ENCODE peak calls at places on chromosome 9, in eight cellular contexts. K is K562, E is neural progenitor cell, S is psoas muscle, V is ovary, L is bronchial epithelial cell, I is spleen, B is mesendoderm. Z is an unnamed sample. For H3K36me3, the result is how much of the 10 kb centered on the place peaks cover.

GRCh38 chr9:112640311-112640710 is 77.6 kb downstream of the INIP start:
- DNase-seq in K (no peak), E (no peak), S (no peak), V (no peak), L (no peak), I (no peak), B (no peak), Z (no peak)

GRCh38 chr9:34430843-34431437 is 27.4 kb downstream of the FAM219A start:
- DNase-seq in K (peak), E (peak), S (peak), V (peak), L (peak), I (no peak), B (peak), Z (peak)

GRCh38 chr9:108217601-108218190 is 638.1 kb downstream of the ACTL7B start:
- DNase-seq in K (no peak), E (no peak), S (no peak), V (no peak), L (no peak), I (no peak), B (no peak), Z (no peak)

GRCh38 chr9:111362526-111362925 is 32.5 kb upstream of the OR2K2 start:
- DNase-seq in K (no peak), E (no peak), S (no peak), V (no peak), L (no peak), I (no peak), B (no peak), Z (no peak)

GRCh38 chr9:89441655-89441970 is 56.3 kb downstream of the SEMA4D start:
- DNase-seq in K (no peak), E (no peak), S (no peak), V (no peak), L (no peak), I (no peak), B (no peak), Z (peak)

GRCh38 chr9:113519401-113520108 is 56.0 kb downstream of the RGS3 start:
- DNase-seq in K (no peak), E (no peak), S (no peak), V (no peak), L (peak), I (no peak), B (no peak), Z (peak)

GRCh38 chr9:136358888-136359287 is 4.7 kb downstream of the DNLZ start:
- DNase-seq in K (no peak), E (no peak), S (no peak), V (no peak), L (no peak), I (no peak), B (no peak), Z (no peak)

GRCh38 chr9:96674914-96675538 is 19.9 kb upstream of the PRXL2C start:
- DNase-seq in K (no peak), E (no peak), S (no peak), V (no peak), L (peak), I (no peak), B (no peak), Z (no peak)

GRCh38 chr9:88536951-88537742 is 2.2 kb downstream of the NXNL2 start:
- DNase-seq in K (no peak), E (no peak), S (no peak), V (peak), L (peak), I (peak), B (no peak), Z (no peak)

GRCh38 chr9:7165350-7165937 is 407.7 kb downstream of the KDM4C start:
- DNase-seq in K (peak), E (no peak), S (no peak), V (no peak), L (no peak), I (no peak), B (no peak), Z (no peak)

GRCh38 chr9:20197976-20198685 is 409.3 kb upstream of the SLC24A2 start:
- DNase-seq in K (no peak), E (peak), S (no peak), V (no peak), L (peak), I (no peak), B (peak), Z (no peak)

GRCh38 chr9:78713746-78714405 is 417.0 kb downstream of the PSAT1 start:
- DNase-seq in K (no peak), E (no peak), S (no peak), V (no peak), L (no peak), I (no peak), B (no peak), Z (no peak)

GRCh38 chr9:21527579-21527978 is 45.5 kb upstream of the IFNE start:
- DNase-seq in K (no peak), E (no peak), S (no peak), V (no peak), L (no peak), I (peak), B (no peak), Z (no peak)

GRCh38 chr9:105639936-105640335 is 22.3 kb upstream of the TAL2 start:
- DNase-seq in K (no peak), E (no peak), S (no peak), V (no peak), L (no peak), I (no peak), B (no peak), Z (no peak)

GRCh38 chr9:91045036-91045435 is 243.4 kb downstream of the SYK start:
- DNase-seq in K (no peak), E (no peak), S (no peak), V (no peak), L (no peak), I (no peak), B (no peak), Z (no peak)

GRCh38 chr9:37653385-37653784 is 2.6 kb downstream of the FRMPD1 start:
- DNase-seq in K (no peak), E (no peak), S (no peak), V (no peak), L (no peak), I (no peak), B (no peak), Z (no peak)

GRCh38 chr9:37650299-37650872 is 368 bp upstream of the FRMPD1 start:
- DNase-seq in K (no peak), E (peak), S (no peak), V (no peak), L (no peak), I (no peak), B (no peak), Z (no peak)

GRCh38 chr9:37656936-37657335 is 6.2 kb downstream of the FRMPD1 start:
- DNase-seq in K (no peak), E (no peak), S (no peak), V (no peak), L (no peak), I (no peak), B (no peak), Z (no peak)

GRCh38 chr9:37645903-37646506 is 4.7 kb upstream of the FRMPD1 start:
- DNase-seq in K (no peak), E (no peak), S (no peak), V (no peak), L (no peak), I (no peak), B (no peak), Z (no peak)

DNA sequence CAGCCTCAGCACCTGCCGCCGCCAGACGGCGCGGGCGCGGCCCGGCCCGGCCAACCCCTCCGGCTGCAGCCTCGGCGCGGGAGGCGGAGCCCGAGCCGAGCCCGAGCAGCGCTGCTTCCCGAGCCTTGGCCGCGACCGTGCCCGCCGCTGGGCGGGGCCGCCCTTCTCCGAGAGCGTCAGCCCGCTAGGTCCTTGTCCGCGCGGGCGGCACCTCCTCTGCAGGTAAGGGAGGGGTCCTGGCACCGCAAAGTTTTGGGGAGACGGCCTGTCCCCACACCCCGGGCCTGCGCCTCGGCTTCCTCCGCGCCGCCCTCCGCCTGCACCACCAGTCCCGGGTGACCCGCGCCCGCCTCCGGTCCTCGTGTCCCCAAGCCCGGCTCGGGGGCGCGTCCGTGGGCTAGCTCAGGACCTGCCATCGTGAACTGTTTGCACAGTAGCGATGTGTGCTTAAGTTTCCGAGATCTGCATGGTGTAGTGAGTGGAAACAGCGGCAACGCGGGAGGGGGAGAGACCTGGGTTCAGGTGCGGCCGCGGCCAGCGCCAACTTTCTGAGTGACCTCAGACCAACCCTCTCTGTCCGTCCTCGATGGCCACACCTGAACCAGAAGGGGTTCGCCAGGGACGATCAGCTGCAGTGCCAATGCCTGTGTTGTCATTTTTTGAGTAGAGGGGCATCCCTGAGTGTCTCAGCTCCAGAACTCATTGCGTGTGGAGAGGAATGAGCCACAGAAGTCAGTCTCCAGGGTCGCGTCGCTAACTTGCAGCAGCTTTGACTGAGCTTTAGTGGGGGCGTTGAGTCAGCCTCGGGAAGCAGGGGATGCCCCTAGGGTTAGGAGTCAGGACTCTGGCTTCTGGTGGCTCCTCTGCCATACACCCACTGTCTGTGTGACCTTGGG is at the start of gene FRMPD1:
- DNase-seq in K (peak), E (peak), S (peak), V (peak), L (peak), I (peak), B (peak), Z (peak)
- H3K4me3 ChIP-seq in K (peak), E (peak), S (peak), V (peak), L (peak), I (peak), B (peak), Z (no peak)

GRCh38 chr9:120539951-120540350 is 40.0 kb downstream of the CDK5RAP2 start:
- DNase-seq in K (no peak), E (no peak), S (no peak), V (no peak), L (no peak), I (no peak), B (no peak), Z (no peak)

GRCh38 chr9:120544441-120544840 is 35.5 kb downstream of the CDK5RAP2 start:
- DNase-seq in K (no peak), E (no peak), S (peak), V (no peak), L (no peak), I (no peak), B (no peak), Z (no peak)

GRCh38 chr9:120542701-120543490 is 37.1 kb downstream of the CDK5RAP2 start:
- DNase-seq in K (no peak), E (no peak), S (no peak), V (no peak), L (no peak), I (no peak), B (no peak), Z (no peak)

GRCh38 chr9:120538339-120538738 is 41.6 kb downstream of the CDK5RAP2 start:
- DNase-seq in K (no peak), E (no peak), S (no peak), V (no peak), L (peak), I (no peak), B (peak), Z (no peak)

DNA sequence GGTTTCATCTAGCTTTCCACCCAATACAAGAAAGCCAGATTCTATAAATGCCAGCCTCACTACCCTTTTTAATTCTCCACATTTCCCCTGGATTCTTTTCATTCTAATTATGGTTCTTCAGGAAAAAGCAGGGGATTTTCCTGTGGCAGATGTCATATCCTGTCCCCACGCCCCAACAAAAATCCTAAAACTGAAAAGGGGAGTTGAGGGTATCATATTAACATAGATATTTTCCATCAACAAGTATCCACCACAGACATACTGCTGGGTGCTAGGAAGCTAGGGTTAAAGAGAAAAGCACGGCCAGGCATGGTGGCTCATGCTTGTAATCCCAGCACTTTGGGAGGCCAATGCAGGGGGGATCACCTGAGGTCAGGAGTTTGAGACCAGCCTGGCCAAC is 38.0 kb downstream of the CDK5RAP2 start:
- DNase-seq in K (no peak), E (no peak), S (no peak), V (no peak), L (no peak), I (no peak), B (no peak), Z (no peak)
- H3K36me3 ChIP-seq in K (half or more), E (under half), S (under half), V (under half), L (under half), I (half or more), B (under half), Z (under half)

GRCh38 chr9:13443380-13444271 is 164.1 kb upstream of the MPDZ start:
- DNase-seq in K (no peak), E (peak), S (peak), V (no peak), L (no peak), I (no peak), B (no peak), Z (no peak)
- H3K4me3 ChIP-seq in K (no peak), E (no peak), S (peak), V (no peak), L (no peak), I (no peak), B (no peak), Z (no peak)

GRCh38 chr9:127523312-127523851 is 72.1 kb downstream of the LRSAM1 start:
- DNase-seq in K (peak), E (no peak), S (no peak), V (no peak), L (peak), I (no peak), B (peak), Z (no peak)

GRCh38 chr9:127524373-127524772 is 73.1 kb downstream of the LRSAM1 start:
- DNase-seq in K (no peak), E (peak), S (no peak), V (no peak), L (no peak), I (no peak), B (peak), Z (no peak)

GRCh38 chr9:127520941-127521918 is 69.9 kb downstream of the LRSAM1 start:
- DNase-seq in K (no peak), E (no peak), S (no peak), V (peak), L (no peak), I (no peak), B (peak), Z (no peak)

GRCh38 chr9:127521919-127522304 is 70.6 kb downstream of the LRSAM1 start:
- DNase-seq in K (no peak), E (no peak), S (no peak), V (peak), L (no peak), I (no peak), B (no peak), Z (no peak)

DNA sequence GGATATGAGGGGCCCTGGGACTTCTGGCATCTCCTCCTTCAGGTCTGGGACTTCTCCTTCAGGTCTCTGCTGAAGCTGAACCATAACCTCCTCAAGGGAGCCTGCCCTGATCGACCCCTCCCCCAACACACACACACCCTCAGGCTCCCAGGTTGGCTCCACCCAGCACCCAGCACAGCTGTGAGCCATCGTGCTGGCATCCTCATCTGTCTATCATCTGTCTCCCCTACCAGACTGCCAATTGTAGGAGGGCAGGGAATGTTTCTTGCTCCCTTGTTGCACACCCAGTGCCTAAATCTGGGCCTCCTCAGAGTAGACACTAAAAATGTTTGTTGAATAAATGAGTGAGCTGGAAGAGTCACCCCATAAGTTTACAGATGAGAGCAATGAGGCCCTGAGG is 71.4 kb downstream of the LRSAM1 start:
- DNase-seq in K (no peak), E (no peak), S (no peak), V (no peak), L (peak), I (no peak), B (no peak), Z (no peak)
- H3K36me3 ChIP-seq in K (half or more), E (under half), S (under half), V (under half), L (half or more), I (under half), B (under half), Z (under half)

DNA sequence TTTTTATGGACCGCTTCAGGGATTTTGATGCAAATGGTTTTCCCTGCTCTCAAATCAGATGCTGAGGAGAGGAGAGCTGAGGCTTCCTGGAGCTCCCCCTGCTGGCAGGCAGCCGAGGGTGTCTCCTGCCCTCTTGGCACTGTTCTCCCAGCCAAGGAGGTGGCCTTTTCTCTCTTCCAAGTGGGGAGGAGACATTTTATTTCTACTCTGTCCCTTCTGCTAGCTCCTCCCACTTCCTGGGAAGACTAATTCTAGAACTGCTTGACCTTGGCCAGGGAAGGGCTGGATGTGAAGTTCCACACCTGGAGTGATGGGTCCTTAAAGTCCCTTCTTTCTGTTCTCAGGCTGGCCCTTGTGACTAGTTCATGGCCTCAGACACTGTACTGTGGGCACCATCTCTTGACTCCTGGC is 31.8 kb downstream of the PTPA start:
- DNase-seq in K (peak), E (peak), S (peak), V (peak), L (peak), I (peak), B (peak), Z (peak)
- H3K4me3 ChIP-seq in K (no peak), E (no peak), S (peak), V (no peak), L (no peak), I (no peak), B (no peak), Z (no peak)

GRCh38 chr9:134332266-134332665 is 6.0 kb downstream of the RXRA start:
- DNase-seq in K (no peak), E (no peak), S (peak), V (no peak), L (no peak), I (no peak), B (no peak), Z (no peak)
- H3K36me3 ChIP-seq in K (under half), E (under half), S (under half), V (under half), L (under half), I (under half), B (under half), Z (under half)

GRCh38 chr9:95465115-95465514 is 51.7 kb downstream of the PTCH1 start:
- DNase-seq in K (no peak), E (no peak), S (no peak), V (no peak), L (no peak), I (no peak), B (no peak), Z (no peak)
- H3K4me3 ChIP-seq in K (no peak), E (no peak), S (no peak), V (no peak), L (no peak), I (no peak), B (no peak), Z (no peak)

GRCh38 chr9:133707761-133708122 is 30.4 kb downstream of the SARDH start:
- DNase-seq in K (no peak), E (no peak), S (peak), V (peak), L (no peak), I (peak), B (no peak), Z (peak)

GRCh38 chr9:133709716-133710571 is 28.2 kb downstream of the SARDH start:
- DNase-seq in K (no peak), E (no peak), S (peak), V (peak), L (no peak), I (peak), B (no peak), Z (peak)

GRCh38 chr9:133707065-133707760 is 30.9 kb downstream of the SARDH start:
- DNase-seq in K (no peak), E (no peak), S (peak), V (peak), L (peak), I (peak), B (no peak), Z (peak)

GRCh38 chr9:133708123-133708769 is 29.9 kb downstream of the SARDH start:
- DNase-seq in K (no peak), E (no peak), S (peak), V (peak), L (no peak), I (peak), B (no peak), Z (peak)

GRCh38 chr9:133708770-133709611 is 29.2 kb downstream of the SARDH start:
- DNase-seq in K (peak), E (peak), S (peak), V (peak), L (no peak), I (peak), B (no peak), Z (no peak)
- H3K36me3 ChIP-seq in K (under half), E (under half), S (under half), V (under half), L (under half), I (under half), B (under half), Z (under half)

DNA sequence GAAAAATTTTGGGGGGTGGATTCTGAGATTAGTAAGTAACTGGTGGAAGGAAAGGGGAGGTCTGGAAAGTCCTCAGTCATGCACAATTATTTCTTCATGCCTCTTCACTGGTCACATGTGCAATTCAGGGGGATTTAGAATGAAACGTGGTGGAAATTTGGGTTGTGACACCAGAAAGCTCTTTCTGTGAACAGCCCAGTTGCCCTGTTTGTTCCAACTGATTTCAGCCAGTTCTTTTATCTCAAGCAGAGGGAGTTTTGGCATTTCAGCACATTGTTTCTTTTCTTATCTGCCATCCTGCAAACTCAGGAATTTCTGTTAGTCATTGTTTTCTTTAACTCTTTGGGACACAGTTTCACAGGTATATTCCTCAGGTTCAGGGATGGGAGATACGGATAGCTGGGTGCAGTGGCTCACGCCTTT is 5.1 kb upstream of the B4GALT1 start:
- DNase-seq in K (no peak), E (no peak), S (no peak), V (no peak), L (peak), I (no peak), B (peak), Z (no peak)
- H3K4me3 ChIP-seq in K (no peak), E (no peak), S (no peak), V (no peak), L (no peak), I (no peak), B (no peak), Z (no peak)